ENCODE peak calls at places on chromosomes 2 and 18, in four cellular contexts. U, T, I and B are unnamed samples.

GRCh38 chr2:83730258-83730657 is 728.8 kb downstream of the SUCLG1 start:
- DNase-seq in I (no peak), U (no peak), T (no peak), B (no peak)

GRCh38 chr2:54058449-54058848 is 57.0 kb upstream of the ACYP2 start:
- DNase-seq in T (no peak), I (no peak), U (no peak), B (no peak)

GRCh38 chr2:237196866-237197618 is 111.4 kb downstream of the COPS8 start:
- DNase-seq in I (no peak), U (no peak), T (no peak), B (no peak)

GRCh38 chr2:134677866-134678774 is 40.7 kb downstream of the TMEM163 start:
- DNase-seq in I (no peak), T (no peak), U (peak; percentile 80), B (no peak)

GRCh38 chr2:240277807-240278522 is 137.5 kb upstream of the OTOS start:
- DNase-seq in U (no peak), I (no peak), T (no peak), B (no peak)

GRCh38 chr18:36187826-36188721 is 777 bp downstream of the MOCOS start:
- DNase-seq in I (no peak), U (peak; percentile 39), T (no peak), B (peak; percentile 55)

GRCh38 chr2:119104414-119104813 is 54.1 kb downstream of the C1QL2 start:
- DNase-seq in U (no peak), T (no peak), I (no peak), B (no peak)

GRCh38 chr2:129877289-129877741 is 102.2 kb upstream of the RAB6C start:
- DNase-seq in U (peak; percentile 96), T (peak; percentile 88), I (peak; percentile 90), B (peak; percentile 92)

GRCh38 chr2:1660656-1661650 is 83.4 kb downstream of the PXDN start:
- DNase-seq in I (no peak), T (no peak), U (no peak), B (no peak)

GRCh38 chr2:154696771-154697170 is 1.7 kb upstream of the KCNJ3 start:
- DNase-seq in U (no peak), T (no peak), I (no peak), B (no peak)

GRCh38 chr2:223916181-223916900 is 28.8 kb downstream of the WDFY1 start:
- DNase-seq in U (no peak), I (no peak), T (no peak), B (no peak)

GRCh38 chr18:23380001-23380550 is 73.0 kb upstream of the RIOK3 start:
- DNase-seq in T (no peak), U (no peak), I (no peak), B (no peak)

DNA sequence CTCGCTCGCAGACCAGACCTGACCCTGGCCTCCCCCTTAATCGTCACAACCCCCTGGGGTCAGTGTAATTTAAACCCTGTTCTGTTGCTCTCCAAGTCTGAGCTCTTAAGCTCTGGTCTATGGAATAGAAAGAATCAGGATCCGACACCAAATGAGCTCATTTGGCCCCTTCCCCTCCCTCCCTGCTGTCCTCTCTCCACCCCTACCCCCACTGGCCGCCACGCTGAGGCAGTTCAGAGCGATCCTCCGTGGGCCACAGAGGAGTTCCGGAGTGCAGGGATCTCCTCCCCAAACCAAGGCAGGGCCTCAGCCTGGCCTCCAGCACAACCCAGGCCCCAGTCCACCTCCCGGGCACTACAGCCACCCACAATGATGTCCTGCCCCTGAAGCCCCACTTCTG is 5.3 kb downstream of the DNMT3A start:
- DNase-seq in U (no peak), T (no peak), I (no peak), B (no peak)
- H3K27ac ChIP-seq in U (no peak overlapping the region), T (no peak overlapping the region), I (no peak overlapping the region), B (no peak overlapping the region)

DNA sequence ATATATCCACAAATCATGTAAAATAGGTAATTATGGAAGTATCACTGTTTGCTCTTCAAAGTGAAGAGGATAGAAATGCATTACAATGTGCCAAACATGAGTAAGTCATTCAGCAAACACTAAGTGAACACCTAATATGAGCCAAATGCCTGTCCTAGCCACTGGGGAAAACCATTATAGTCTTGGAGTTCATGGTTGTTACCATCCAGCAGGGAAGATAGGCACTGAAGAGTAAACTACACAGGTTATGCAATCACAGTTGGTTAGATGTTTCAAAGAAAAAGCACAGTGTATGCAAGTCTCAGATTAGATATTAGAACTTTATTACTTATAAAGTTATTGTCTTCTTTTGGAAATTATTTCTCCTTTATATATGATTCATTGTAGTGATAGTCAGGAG is 3.9 kb upstream of the SERPINB2 start:
- DNase-seq in U (no peak), I (no peak), T (no peak), B (no peak)
- H3K27ac ChIP-seq in U (no peak overlapping the region), I (no peak overlapping the region), T (peak overlapping the region; percentile 93), B (no peak overlapping the region)

GRCh38 chr2:215603440-215603839 is 167.6 kb upstream of the FN1 start:
- DNase-seq in I (no peak), T (no peak), U (no peak), B (no peak)

GRCh38 chr2:215604631-215605030 is 168.8 kb upstream of the FN1 start:
- DNase-seq in T (no peak), I (no peak), U (no peak), B (no peak)

GRCh38 chr2:215606219-215606618 is 170.4 kb upstream of the FN1 start:
- DNase-seq in T (no peak), I (no peak), U (no peak), B (no peak)

GRCh38 chr2:215607790-215608189 is 171.9 kb upstream of the FN1 start:
- DNase-seq in T (no peak), U (no peak), I (no peak), B (no peak)

DNA sequence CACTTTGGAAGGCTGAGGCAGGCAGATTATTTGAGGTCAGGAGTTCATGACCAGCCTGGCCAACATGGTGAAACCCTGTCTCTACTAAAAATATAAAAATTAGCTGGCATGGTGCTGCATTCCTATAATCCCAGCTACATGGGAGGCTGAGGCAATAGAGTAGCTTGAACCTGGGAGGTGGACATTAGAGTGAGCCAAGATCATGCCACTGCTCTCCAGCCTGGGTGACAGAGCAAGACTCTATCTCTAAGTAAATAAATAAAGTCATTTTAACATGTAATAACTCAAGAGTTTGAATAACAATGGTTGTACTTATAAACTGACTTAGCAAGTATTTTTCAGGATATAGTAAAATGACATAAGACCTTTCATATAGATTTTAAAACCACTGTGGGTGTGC is 169.3 kb upstream of the FN1 start:
- DNase-seq in T (no peak), U (no peak), I (no peak), B (no peak)
- H3K27ac ChIP-seq in T (no peak overlapping the region), U (no peak overlapping the region), I (no peak overlapping the region), B (no peak overlapping the region)

GRCh38 chr2:239064891-239065290 is 217.0 kb downstream of the TWIST2 start:
- DNase-seq in U (no peak), T (no peak), I (no peak), B (no peak)

GRCh38 chr2:239066597-239066996 is 218.7 kb downstream of the TWIST2 start:
- DNase-seq in T (no peak), U (no peak), I (no peak), B (no peak)

GRCh38 chr2:239064253-239064652 is 216.4 kb downstream of the TWIST2 start:
- DNase-seq in T (no peak), I (no peak), U (no peak), B (no peak)

GRCh38 chr2:239065962-239066361 is 218.1 kb downstream of the TWIST2 start:
- DNase-seq in I (no peak), T (no peak), U (no peak), B (no peak)

DNA sequence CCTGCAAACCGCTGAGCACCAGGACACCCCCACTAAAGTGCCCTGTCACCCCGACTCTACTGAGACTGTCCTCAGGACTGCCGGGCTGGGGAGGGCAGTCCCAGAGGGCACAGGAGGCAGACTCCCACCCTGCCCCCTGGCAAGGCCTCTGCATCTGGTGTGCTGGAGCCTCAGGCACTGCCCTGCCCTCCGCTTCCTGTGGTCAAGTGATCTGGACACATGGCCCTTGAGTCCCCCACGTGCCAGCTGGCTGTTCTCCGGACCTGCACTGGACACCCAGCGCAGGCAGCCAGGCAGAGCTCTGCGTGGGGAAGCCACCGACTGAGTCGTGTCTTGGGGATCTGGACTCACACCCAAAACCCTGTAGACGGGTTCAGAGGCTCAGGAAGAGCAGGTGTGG is 217.7 kb downstream of the TWIST2 start:
- DNase-seq in U (no peak), I (no peak), T (no peak), B (no peak)
- H3K27ac ChIP-seq in U (no peak overlapping the region), I (no peak overlapping the region), T (no peak overlapping the region), B (no peak overlapping the region)

GRCh38 chr2:28339516-28340175 is 53.0 kb upstream of the FOSL2 start:
- DNase-seq in U (no peak), I (no peak), T (no peak), B (no peak)
- H3K27ac ChIP-seq in U (no peak overlapping the region), I (no peak overlapping the region), T (no peak overlapping the region), B (peak overlapping the region; percentile 83)